ENCODE peak calls at places on chromosomes 4 and X, in four cellular contexts. One of them, this sample, is unnamed.
A peak's percentile ranks its signal among the peaks of the same experiment; 100 is the strongest.

GRCh38 chr4:107213880-107214279 is 177.8 kb upstream of the DKK2 start:
- DNase-seq in transverse colon: no peak
- DNase-seq in dorsolateral prefrontal cortex: no peak
- DNase-seq in fibroblast of lung: peak; percentile 51
- DNase-seq in this sample: no peak

GRCh38 chr4:168509786-168510185 is 12.9 kb downstream of the PALLD start:
- DNase-seq in transverse colon: no peak
- DNase-seq in dorsolateral prefrontal cortex: no peak
- DNase-seq in fibroblast of lung: peak; percentile 80
- DNase-seq in this sample: no peak

GRCh38 chr4:52957220-52957686 is 95.1 kb downstream of the RASL11B start:
- DNase-seq in transverse colon: peak; percentile 10
- DNase-seq in dorsolateral prefrontal cortex: no peak
- DNase-seq in fibroblast of lung: peak; percentile 40
- DNase-seq in this sample: no peak

GRCh38 chr4:48557478-48557877 is 67.4 kb downstream of the ZAR1 start:
- DNase-seq in transverse colon: no peak
- DNase-seq in dorsolateral prefrontal cortex: no peak
- DNase-seq in fibroblast of lung: peak; percentile 10
- DNase-seq in this sample: no peak

GRCh38 chr4:21512351-21512750 is 436.2 kb downstream of the KCNIP4 start:
- DNase-seq in transverse colon: no peak
- DNase-seq in dorsolateral prefrontal cortex: peak; percentile 20
- DNase-seq in fibroblast of lung: peak; percentile 29
- DNase-seq in this sample: no peak

GRCh38 chr4:147776600-147777175 is 44.8 kb downstream of the ARHGAP10 start:
- DNase-seq in transverse colon: no peak
- DNase-seq in dorsolateral prefrontal cortex: no peak
- DNase-seq in fibroblast of lung: no peak
- DNase-seq in this sample: no peak

GRCh38 chr4:159291176-159291575 is 188.3 kb downstream of the RAPGEF2 start:
- DNase-seq in transverse colon: no peak
- DNase-seq in dorsolateral prefrontal cortex: no peak
- DNase-seq in fibroblast of lung: no peak
- DNase-seq in this sample: no peak

GRCh38 chr4:22625301-22625700 is 67.4 kb upstream of the GBA3 start:
- DNase-seq in transverse colon: no peak
- DNase-seq in dorsolateral prefrontal cortex: no peak
- DNase-seq in fibroblast of lung: peak; percentile 11
- DNase-seq in this sample: no peak

GRCh38 chr4:185665655-185666054 is 130.3 kb upstream of the PDLIM3 start:
- DNase-seq in transverse colon: no peak
- DNase-seq in dorsolateral prefrontal cortex: peak; percentile 36
- DNase-seq in fibroblast of lung: no peak
- DNase-seq in this sample: no peak

GRCh38 chr4:81412941-81413488 is 58.7 kb downstream of the RASGEF1B start:
- DNase-seq in transverse colon: no peak
- DNase-seq in dorsolateral prefrontal cortex: no peak
- DNase-seq in fibroblast of lung: no peak
- DNase-seq in this sample: no peak

GRCh38 chrX:7158468-7158990 is 10.6 kb upstream of the PUDP start:
- DNase-seq in transverse colon: no peak
- DNase-seq in dorsolateral prefrontal cortex: no peak
- DNase-seq in fibroblast of lung: no peak
- DNase-seq in this sample: no peak
- H3K27ac ChIP-seq in transverse colon: no peak overlapping the region
- H3K27ac ChIP-seq in dorsolateral prefrontal cortex: no peak overlapping the region
- H3K27ac ChIP-seq in fibroblast of lung: no peak overlapping the region
- H3K27ac ChIP-seq in this sample: no peak overlapping the region

DNA sequence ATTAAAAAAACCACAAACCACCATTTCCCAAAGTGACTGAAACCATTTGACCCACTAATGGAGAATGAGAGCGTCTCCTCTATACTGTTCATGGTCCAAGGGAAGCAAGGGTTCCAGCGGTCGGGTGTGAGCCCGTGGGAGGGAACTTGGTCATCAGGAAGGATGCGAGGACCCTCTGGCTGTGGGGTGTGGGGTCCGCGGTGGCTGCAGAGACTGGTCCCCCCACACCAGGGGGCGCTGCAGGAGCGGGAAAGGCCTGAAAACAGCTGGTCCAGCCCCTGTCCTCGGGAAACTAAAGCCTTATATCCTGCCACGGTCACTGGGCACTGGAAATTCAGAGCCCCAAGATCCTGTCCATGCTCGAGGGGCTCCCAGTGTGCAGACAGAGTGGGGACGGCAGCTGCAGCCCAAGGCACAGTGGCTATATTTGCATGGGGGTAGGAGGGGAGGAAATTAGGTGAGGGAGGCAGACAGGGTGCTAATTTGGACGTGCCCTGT is 4.3 kb downstream of the BLOC1S4 start:
- DNase-seq in transverse colon: peak; percentile 87
- DNase-seq in dorsolateral prefrontal cortex: peak; percentile 65
- DNase-seq in fibroblast of lung: peak; percentile 53
- DNase-seq in this sample: peak; percentile 80
- TF ChIP-seq CTCF in transverse colon: peak; percentile 91
- TF ChIP-seq CTCF in dorsolateral prefrontal cortex: peak; percentile 99
- TF ChIP-seq CTCF in fibroblast of lung: peak; percentile 93
- TF ChIP-seq CTCF in this sample: peak; percentile 89

GRCh38 chr4:94441838-94442237 is 9.9 kb upstream of the PDLIM5 start:
- DNase-seq in transverse colon: no peak
- DNase-seq in dorsolateral prefrontal cortex: no peak
- DNase-seq in fibroblast of lung: no peak
- DNase-seq in this sample: no peak
- H3K4me3 ChIP-seq in transverse colon: no peak overlapping the region
- H3K4me3 ChIP-seq in dorsolateral prefrontal cortex: no peak overlapping the region
- H3K4me3 ChIP-seq in fibroblast of lung: no peak overlapping the region
- H3K4me3 ChIP-seq in this sample: no peak overlapping the region

GRCh38 chr4:56788081-56788480 is 33.4 kb downstream of the SPINK2 start:
- DNase-seq in transverse colon: no peak
- DNase-seq in dorsolateral prefrontal cortex: no peak
- DNase-seq in fibroblast of lung: no peak
- DNase-seq in this sample: no peak

GRCh38 chr4:56790566-56791175 is 30.8 kb downstream of the SPINK2 start:
- DNase-seq in transverse colon: no peak
- DNase-seq in dorsolateral prefrontal cortex: no peak
- DNase-seq in fibroblast of lung: no peak
- DNase-seq in this sample: no peak

GRCh38 chr4:56783986-56784385 is 37.5 kb downstream of the SPINK2 start:
- DNase-seq in transverse colon: no peak
- DNase-seq in dorsolateral prefrontal cortex: no peak
- DNase-seq in fibroblast of lung: peak; percentile 56
- DNase-seq in this sample: no peak

GRCh38 chr4:56786955-56787354 is 34.5 kb downstream of the SPINK2 start:
- DNase-seq in transverse colon: peak; percentile 62
- DNase-seq in dorsolateral prefrontal cortex: no peak
- DNase-seq in fibroblast of lung: peak; percentile 95
- DNase-seq in this sample: no peak

DNA sequence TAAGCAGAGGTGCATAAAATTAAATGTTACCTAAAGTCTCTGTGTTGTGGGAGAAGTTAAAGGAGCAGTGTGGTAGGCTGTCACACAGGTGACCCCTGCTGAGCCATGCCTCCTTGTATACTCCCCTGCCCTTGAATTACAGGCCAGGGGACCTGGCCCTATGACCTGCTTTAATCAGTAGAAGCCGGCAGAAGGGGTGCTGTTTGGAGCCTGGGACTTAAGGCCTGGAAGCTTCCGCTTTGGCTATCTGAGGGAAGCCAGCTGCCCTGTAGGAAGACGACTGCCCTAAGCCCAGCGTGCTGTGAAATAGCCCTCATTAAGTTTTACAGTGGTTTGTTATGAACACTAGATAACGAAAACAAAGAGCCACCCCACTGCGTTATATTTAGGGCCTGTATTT is 34.1 kb downstream of the SPINK2 start:
- DNase-seq in transverse colon: peak; percentile 63
- DNase-seq in dorsolateral prefrontal cortex: no peak
- DNase-seq in fibroblast of lung: no peak
- DNase-seq in this sample: no peak
- H3K27ac ChIP-seq in transverse colon: peak overlapping the region; percentile 72
- H3K27ac ChIP-seq in dorsolateral prefrontal cortex: peak overlapping the region; percentile 39
- H3K27ac ChIP-seq in fibroblast of lung: no peak overlapping the region
- H3K27ac ChIP-seq in this sample: peak overlapping the region; percentile 39